ENCODE peak calls at places on chromosome 11, in four cellular contexts. Z is RCC 7860, Q is cardiac muscle cell, S is GM12878. H is an unnamed sample.

GRCh38 chr11:8584096-8584495 is 9.9 kb downstream of the STK33 start:
- DNase-seq in Z (no peak), S (no peak), Q (no peak), H (no peak)

GRCh38 chr11:118000067-118000849 is 14.1 kb downstream of the IL10RA start:
- DNase-seq in Q (no peak), Z (no peak), S (no peak), H (no peak)

GRCh38 chr11:1397146-1397861 is 7.6 kb downstream of the BRSK2 start:
- DNase-seq in Q (no peak), S (no peak), Z (no peak), H (no peak)

GRCh38 chr11:17876827-17877226 is 136.0 kb downstream of the SERGEF start:
- DNase-seq in S (no peak), Q (no peak), Z (no peak), H (no peak)

GRCh38 chr11:62394825-62395538 is 23.9 kb upstream of the SCGB1A1 start:
- DNase-seq in Z (peak), S (peak), Q (peak), H (peak)

GRCh38 chr11:27795955-27796861 is 96.0 kb upstream of the BDNF start:
- DNase-seq in S (no peak), Z (no peak), Q (no peak), H (no peak)

GRCh38 chr11:118155781-118156530 is 3.3 kb upstream of the SCN4B start:
- DNase-seq in Q (no peak), S (no peak), Z (no peak), H (no peak)

GRCh38 chr11:37695283-37695682 is 1097.2 kb upstream of the RAG2 start:
- DNase-seq in Q (no peak), S (no peak), Z (no peak), H (no peak)

GRCh38 chr11:35021589-35021988 is 105.2 kb downstream of the PDHX start:
- DNase-seq in Z (no peak), S (no peak), Q (no peak), H (no peak)

GRCh38 chr11:94747136-94748110 is 20.7 kb upstream of the AMOTL1 start:
- DNase-seq in Q (no peak), Z (no peak), S (no peak), H (peak)

GRCh38 chr11:66677599-66678375 is at the start of gene RBM4B:
- DNase-seq in S (peak), Q (peak), Z (peak), H (peak)

GRCh38 chr11:62400760-62401159 is 18.1 kb upstream of the SCGB1A1 start:
- DNase-seq in S (no peak), Z (no peak), Q (peak), H (no peak)

GRCh38 chr11:67437082-67437821 is at the start of gene PTPRCAP:
- DNase-seq in S (no peak), Q (peak), Z (no peak), H (no peak)

GRCh38 chr11:118374729-118375128 is 15.3 kb downstream of the UBE4A start:
- DNase-seq in S (no peak), Z (no peak), Q (peak), H (no peak)

GRCh38 chr11:109733245-109733644 is 311.3 kb downstream of the C11orf87 start:
- DNase-seq in Q (no peak), Z (no peak), S (no peak), H (no peak)

GRCh38 chr11:119906376-119906775 is 177.4 kb upstream of the NECTIN1 start:
- DNase-seq in Q (no peak), S (no peak), Z (no peak), H (no peak)

GRCh38 chr11:57414612-57415212 is 12.2 kb downstream of the SLC43A3 start:
- DNase-seq in Q (no peak), S (no peak), Z (no peak), H (no peak)

H was measured in T47D.